ENCODE peak calls at places on chromosome 21, in six cellular contexts. F, O, K, N, C and G are unnamed samples.

GRCh38 chr21:14825405-14826032 is 239.3 kb downstream of the NRIP1 start:
- DNase-seq in F (no peak), O (no peak), K (no peak), N (no peak), C (no peak), G (no peak)

GRCh38 chr21:21165063-21165645 is 166.9 kb downstream of the NCAM2 start:
- DNase-seq in F (no peak), O (no peak), K (no peak), N (peak; percentile 98), C (no peak), G (no peak)

GRCh38 chr21:33078907-33079582 is 9.1 kb downstream of the OLIG1 start:
- DNase-seq in F (no peak), O (no peak), K (no peak), N (peak; percentile 42), C (no peak), G (peak; percentile 36)

GRCh38 chr21:25556087-25556486 is 51.2 kb downstream of the MRPL39 start:
- DNase-seq in F (no peak), O (no peak), K (no peak), N (no peak), C (no peak), G (no peak)

GRCh38 chr21:29696947-29697346 is 242.8 kb downstream of the GRIK1 start:
- DNase-seq in F (no peak), O (no peak), K (no peak), N (no peak), C (no peak), G (no peak)

GRCh38 chr21:32475162-32475812 is 62.8 kb downstream of the EVA1C start:
- DNase-seq in F (no peak), O (no peak), K (no peak), N (peak; percentile 89), C (no peak), G (no peak)

GRCh38 chr21:39651206-39651605 is 38.5 kb downstream of the B3GALT5 start:
- DNase-seq in F (no peak), O (no peak), K (no peak), N (no peak), C (no peak), G (no peak)

GRCh38 chr21:34909492-34910292 is 139.4 kb downstream of the RUNX1 start:
- DNase-seq in F (no peak), O (no peak), K (no peak), N (no peak), C (no peak), G (no peak)

GRCh38 chr21:33839167-33839716 is 76.4 kb downstream of the ATP5PO start:
- DNase-seq in F (no peak), O (no peak), K (no peak), N (no peak), C (no peak), G (no peak)

GRCh38 chr21:21664871-21665270 is 666.7 kb downstream of the NCAM2 start:
- DNase-seq in F (no peak), O (no peak), K (no peak), N (peak; percentile 16), C (no peak), G (no peak)

GRCh38 chr21:46515109-46515508 is 56.4 kb downstream of the DIP2A start:
- DNase-seq in F (peak; percentile 52), O (no peak), K (no peak), N (peak; percentile 47), C (no peak), G (no peak)

GRCh38 chr21:20026517-20026916 is 971.7 kb upstream of the NCAM2 start:
- DNase-seq in F (no peak), O (no peak), K (no peak), N (no peak), C (no peak), G (no peak)

GRCh38 chr21:43921979-43922945 is 57.2 kb downstream of the AGPAT3 start:
- DNase-seq in F (peak; percentile 12), O (no peak), K (no peak), N (no peak), C (no peak), G (no peak)

GRCh38 chr21:27233514-27233913 is 266.6 kb upstream of the ADAMTS5 start:
- DNase-seq in F (no peak), O (no peak), K (no peak), N (no peak), C (no peak), G (no peak)

GRCh38 chr21:43929217-43929971 is 64.4 kb downstream of the AGPAT3 start:
- DNase-seq in F (peak; percentile 86), O (no peak), K (no peak), N (no peak), C (no peak), G (no peak)

DNA sequence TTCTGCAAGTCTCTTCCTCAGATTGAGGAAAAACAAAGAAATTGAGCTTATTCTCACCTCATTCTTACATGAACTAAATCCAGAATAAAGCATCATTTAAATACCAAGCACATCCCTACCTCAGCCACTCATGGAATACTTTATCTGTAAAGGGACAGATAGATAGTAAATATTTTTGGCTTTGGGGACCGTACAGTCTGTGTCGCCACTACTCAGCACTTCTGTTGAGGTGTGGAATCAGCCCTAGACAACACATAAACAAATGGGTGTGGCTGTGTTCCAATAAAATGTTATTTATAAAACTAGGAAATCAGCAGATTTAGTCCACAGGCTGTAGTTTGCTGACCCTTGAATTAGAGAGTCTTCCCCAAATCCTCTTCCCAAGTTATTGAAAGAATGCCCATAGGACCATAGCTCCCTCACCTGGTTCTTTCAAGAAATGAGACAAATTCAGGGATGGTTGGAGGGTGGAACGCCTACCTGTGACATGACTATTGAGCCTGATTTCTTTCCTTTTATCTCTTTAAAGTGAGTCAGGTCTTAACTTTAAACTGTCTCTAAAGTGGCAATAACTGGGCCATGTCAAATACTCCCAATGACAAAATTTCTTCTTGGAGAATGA is 878.5 kb downstream of the USP25 start:
- DNase-seq in F (no peak), O (no peak), K (no peak), N (peak; percentile 19), C (no peak), G (no peak)
- TF ChIP-seq CTCF in F (peak; percentile 42), O (no peak), K (peak; percentile 24), N (peak; percentile 46), C (no peak), G (no peak)

GRCh38 chr21:41048636-41049035 is 119.3 kb upstream of the BACE2 start:
- DNase-seq in F (no peak), O (no peak), K (no peak), N (no peak), C (no peak), G (no peak)

GRCh38 chr21:41048141-41048540 is 119.8 kb upstream of the BACE2 start:
- DNase-seq in F (no peak), O (no peak), K (no peak), N (no peak), C (no peak), G (no peak)

GRCh38 chr21:41043008-41043407 is 125.0 kb upstream of the BACE2 start:
- DNase-seq in F (no peak), O (no peak), K (no peak), N (no peak), C (no peak), G (no peak)

DNA sequence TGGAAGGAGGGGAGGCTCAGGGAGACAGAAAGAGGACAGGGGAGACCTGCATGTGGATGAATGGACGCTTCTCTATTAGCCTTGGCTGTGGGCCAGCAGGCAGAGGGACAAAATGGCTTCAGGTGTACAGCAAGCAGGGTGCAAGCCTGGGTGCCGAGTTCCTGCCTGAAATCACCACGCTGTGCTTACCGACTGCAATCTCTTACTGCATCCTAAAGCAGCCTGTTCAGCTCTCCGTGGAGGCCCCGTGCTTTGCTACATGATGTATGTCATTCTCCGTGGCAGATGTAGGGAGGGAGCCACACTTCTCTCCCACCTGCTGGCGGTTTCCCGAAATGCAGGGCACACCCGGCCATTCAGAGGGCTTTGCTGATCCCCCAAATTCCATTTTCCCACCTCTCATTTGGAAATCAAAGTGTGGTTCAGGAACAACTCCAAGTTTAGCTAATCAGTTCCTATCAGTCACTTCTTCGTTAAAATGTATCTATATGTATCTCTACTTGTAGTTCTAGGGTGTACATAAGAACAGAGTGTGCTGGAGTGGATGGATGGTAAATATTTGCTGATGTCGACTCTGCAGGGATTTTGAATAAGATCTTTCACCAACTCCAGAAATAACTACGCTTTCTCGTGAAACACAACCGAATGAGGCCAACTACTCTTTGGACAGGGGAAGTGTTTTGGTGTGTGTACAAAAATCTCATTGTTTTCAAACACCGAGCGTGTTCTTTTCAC is 122.3 kb upstream of the BACE2 start:
- DNase-seq in F (no peak), O (no peak), K (peak; percentile 45), N (no peak), C (peak; percentile 37), G (no peak)
- TF ChIP-seq CTCF in F (peak; percentile 54), O (no peak), K (peak; percentile 69), N (no peak), C (peak; percentile 69), G (no peak)

GRCh38 chr21:42850866-42851391 is 28.4 kb downstream of the WDR4 start:
- DNase-seq in F (no peak), O (no peak), K (no peak), N (peak; percentile 26), C (no peak), G (no peak)
- TF ChIP-seq CTCF in F (peak; percentile 37), O (no peak), K (peak; percentile 41), N (peak; percentile 57), C (peak; percentile 49), G (peak; percentile 29)

GRCh38 chr21:15837603-15838002 is 107.8 kb downstream of the USP25 start:
- DNase-seq in F (no peak), O (no peak), K (no peak), N (peak; percentile 84), C (no peak), G (no peak)

GRCh38 chr21:15840406-15840805 is 110.6 kb downstream of the USP25 start:
- DNase-seq in F (no peak), O (no peak), K (no peak), N (no peak), C (no peak), G (no peak)

GRCh38 chr21:15841856-15842564 is 112.2 kb downstream of the USP25 start:
- DNase-seq in F (no peak), O (no peak), K (no peak), N (peak; percentile 87), C (no peak), G (no peak)

GRCh38 chr21:15839026-15839425 is 109.2 kb downstream of the USP25 start:
- DNase-seq in F (no peak), O (no peak), K (no peak), N (no peak), C (no peak), G (no peak)

GRCh38 chr21:15839601-15840000 is 109.8 kb downstream of the USP25 start:
- DNase-seq in F (no peak), O (no peak), K (no peak), N (no peak), C (no peak), G (no peak)
- TF ChIP-seq CTCF in F (no peak), O (no peak), K (no peak), N (no peak), C (no peak), G (no peak)